ENCODE peak calls at places on chromosomes 7 and 10, in six cellular contexts. D is IMR-90, J is trophoblast cell, G is mesenchymal stem cell, Y is neuronal stem cell, N is H1. O is an unnamed sample.

GRCh38 chr7:36344618-36345017 is 45.0 kb upstream of the ANLN start:
- DNase-seq in Y (no peak), J (no peak), G (no peak), D (no peak), N (no peak), O (no peak)

GRCh38 chr10:127195571-127196226 is 692 bp downstream of the INSYN2A start:
- DNase-seq in J (no peak), D (peak), Y (no peak), N (no peak), G (peak), O (peak)

GRCh38 chr10:75588031-75588430 is 156.6 kb downstream of the LRMDA start:
- DNase-seq in N (no peak), Y (no peak), G (no peak), D (no peak), J (no peak), O (no peak)

GRCh38 chr7:157727964-157728615 is 391.3 kb downstream of the DNAJB6 start:
- DNase-seq in J (no peak), N (no peak), Y (no peak), D (no peak), G (no peak), O (no peak)

GRCh38 chr7:32453286-32454011 is 36.7 kb downstream of the LSM5 start:
- DNase-seq in N (no peak), G (no peak), J (no peak), Y (no peak), D (no peak), O (no peak)

GRCh38 chr7:155889636-155890508 is 77.6 kb upstream of the SHH start:
- DNase-seq in G (no peak), Y (no peak), N (no peak), D (no peak), J (no peak), O (no peak)

GRCh38 chr10:43220971-43221418 is 45.9 kb downstream of the RASGEF1A start:
- DNase-seq in N (no peak), Y (no peak), J (no peak), G (no peak), D (no peak), O (no peak)

GRCh38 chr7:80136276-80137045 is 1.8 kb downstream of the GNAI1 start:
- DNase-seq in J (peak), D (peak), N (no peak), G (peak), Y (no peak), O (no peak)

GRCh38 chr10:59580257-59580863 is 129.3 kb downstream of the SLC16A9 start:
- DNase-seq in D (peak), N (no peak), Y (no peak), G (peak), J (peak), O (no peak)

GRCh38 chr7:45920543-45921380 is at the start of gene IGFBP3:
- DNase-seq in N (no peak), J (peak), G (peak), Y (peak), D (peak), O (peak)

GRCh38 chr10:79153753-79154152 is 85.0 kb downstream of the ZMIZ1 start:
- DNase-seq in N (no peak), D (no peak), J (no peak), G (no peak), Y (no peak), O (no peak)

GRCh38 chr7:149310113-149310836 is 48.3 kb downstream of the ZNF783 start:
- DNase-seq in J (peak), G (peak), D (peak), N (no peak), Y (no peak), O (no peak)

GRCh38 chr7:75813084-75813483 is 522 bp downstream of the CCL24 start:
- DNase-seq in Y (no peak), D (peak), G (peak), J (no peak), N (no peak), O (no peak)

GRCh38 chr7:120950026-120950538 is 495 bp upstream of the ING3 start:
- DNase-seq in Y (no peak), G (no peak), D (no peak), J (no peak), N (no peak), O (no peak)

GRCh38 chr7:1279041-1279440 is 46.4 kb downstream of the UNCX start:
- DNase-seq in J (no peak), G (no peak), D (no peak), N (no peak), Y (no peak), O (no peak)

GRCh38 chr7:140003913-140004382 is 58.8 kb downstream of the PARP12 start:
- DNase-seq in Y (peak), G (peak), J (peak), D (peak), N (peak), O (peak)

GRCh38 chr7:90677742-90678439 is 81.8 kb downstream of the CDK14 start:
- DNase-seq in J (no peak), Y (no peak), D (peak), G (peak), N (no peak), O (no peak)

GRCh38 chr7:69599211-69599878 is 1.1 kb downstream of the AUTS2 start:
- DNase-seq in G (peak), D (no peak), N (no peak), Y (peak), J (peak), O (peak)

GRCh38 chr7:151392426-151392825 is 17.4 kb downstream of the WDR86 start:
- DNase-seq in N (no peak), J (no peak), Y (no peak), G (no peak), D (no peak), O (no peak)

GRCh38 chr10:11894381-11895107 is 71.4 kb downstream of the PROSER2 start:
- DNase-seq in N (no peak), Y (no peak), G (no peak), J (peak), D (no peak), O (peak)

GRCh38 chr7:123797673-123798526 is 47.1 kb upstream of the HYAL4 start:
- DNase-seq in G (peak), N (peak), Y (peak), D (peak), J (peak), O (no peak)

GRCh38 chr10:75058142-75058541 is 53.3 kb upstream of the SAMD8 start:
- DNase-seq in Y (no peak), J (no peak), D (no peak), N (no peak), G (no peak), O (no peak)

GRCh38 chr10:95077556-95077955 is 8.3 kb upstream of the CYP2C8 start:
- DNase-seq in Y (no peak), N (no peak), G (no peak), J (no peak), D (no peak), O (no peak)

GRCh38 chr10:103968441-103969391 is 1.8 kb downstream of the SLK start:
- DNase-seq in J (peak), D (peak), Y (no peak), G (peak), N (no peak), O (no peak)

GRCh38 chr7:30965372-30965771 is 1.6 kb downstream of the GHRHR start:
- DNase-seq in D (no peak), J (no peak), G (no peak), Y (no peak), N (no peak), O (no peak)

GRCh38 chr10:4136121-4136520 is 351.1 kb upstream of the KLF6 start:
- DNase-seq in J (no peak), G (no peak), Y (no peak), N (no peak), D (no peak), O (no peak)

GRCh38 chr10:86340991-86341260 is 25.7 kb downstream of the GRID1 start:
- DNase-seq in Y (no peak), J (no peak), D (no peak), G (no peak), N (no peak), O (no peak)

GRCh38 chr10:43109671-43110249 is 28.5 kb upstream of the CSGALNACT2 start:
- DNase-seq in D (no peak), N (no peak), J (no peak), G (no peak), Y (no peak), O (no peak)

GRCh38 chr7:86884152-86884551 is 175.3 kb downstream of the ELAPOR2 start:
- DNase-seq in D (no peak), G (no peak), Y (no peak), J (no peak), N (no peak), O (no peak)

GRCh38 chr10:25390733-25391132 is 215.9 kb downstream of the GPR158 start:
- DNase-seq in Y (no peak), D (no peak), N (no peak), J (no peak), G (no peak), O (no peak)

GRCh38 chr7:13291010-13291409 is 603.6 kb downstream of the ARL4A start:
- DNase-seq in G (no peak), Y (no peak), N (no peak), D (no peak), J (no peak), O (no peak)

GRCh38 chr10:133335238-133336122 is 1.2 kb downstream of the CALY start:
- DNase-seq in N (no peak), D (peak), G (peak), J (peak), Y (peak), O (peak)

GRCh38 chr10:98446121-98446655 is 547 bp downstream of the HPS1 start:
- DNase-seq in G (peak), Y (peak), N (no peak), D (peak), J (no peak), O (peak)
- H3K4ac ChIP-seq in G (no peak), Y (no peak), N (no peak), D (peak), J (peak), O (no peak)

DNA sequence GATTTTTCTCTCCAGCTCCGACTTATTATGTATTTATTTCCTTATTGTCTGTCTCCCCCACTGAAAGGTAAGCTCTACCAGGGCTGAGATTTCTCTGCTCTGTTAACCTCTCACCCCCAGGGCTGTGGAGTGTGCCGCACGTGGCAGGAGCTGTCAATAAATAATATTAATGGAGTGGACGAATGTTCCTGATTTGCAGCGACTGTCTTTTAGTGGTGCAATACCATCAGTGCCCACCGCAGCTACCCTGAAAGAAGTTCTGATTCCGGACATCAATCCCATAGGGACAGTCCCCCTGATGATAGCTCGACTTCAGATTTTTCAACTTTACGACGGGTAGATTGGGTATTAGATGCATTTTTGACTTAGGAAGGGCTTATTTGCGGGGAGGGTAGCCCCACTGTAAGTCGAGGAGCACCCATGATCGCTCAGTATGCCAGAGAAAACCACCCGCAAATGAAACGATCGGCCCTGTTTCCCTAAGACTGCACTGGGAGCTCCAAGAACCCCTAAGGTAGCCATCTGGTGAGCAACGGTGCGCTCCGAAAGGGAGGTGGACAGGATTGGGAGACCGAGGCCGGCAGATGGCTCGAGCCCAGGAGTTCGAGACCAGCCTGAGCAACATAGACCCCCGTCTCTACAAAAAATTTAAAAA is 986 bp upstream of the PPP2R2D start:
- DNase-seq in D (no peak), J (no peak), G (peak), Y (no peak), N (no peak), O (no peak)
- H3K4ac ChIP-seq in D (no peak), J (peak), G (no peak), Y (no peak), N (no peak), O (no peak)

GRCh38 chr7:78023191-78023590 is 224.6 kb downstream of the PHTF2 start:
- DNase-seq in Y (no peak), N (no peak), J (no peak), D (no peak), G (no peak), O (no peak)
- H3K4ac ChIP-seq in Y (no peak), N (no peak), J (no peak), D (no peak), G (no peak), O (no peak)

GRCh38 chr10:60760711-60761210 is 17.5 kb upstream of the CDK1 start:
- DNase-seq in N (no peak), D (no peak), G (no peak), Y (no peak), J (no peak), O (no peak)

GRCh38 chr10:60767424-60767823 is 10.9 kb upstream of the CDK1 start:
- DNase-seq in N (no peak), D (no peak), Y (no peak), G (no peak), J (no peak), O (no peak)

GRCh38 chr10:60759181-60759580 is 19.1 kb upstream of the CDK1 start:
- DNase-seq in Y (no peak), J (no peak), D (no peak), G (no peak), N (no peak), O (no peak)

GRCh38 chr10:60757422-60757895 is 20.8 kb upstream of the CDK1 start:
- DNase-seq in N (no peak), J (no peak), D (peak), G (peak), Y (no peak), O (peak)

DNA sequence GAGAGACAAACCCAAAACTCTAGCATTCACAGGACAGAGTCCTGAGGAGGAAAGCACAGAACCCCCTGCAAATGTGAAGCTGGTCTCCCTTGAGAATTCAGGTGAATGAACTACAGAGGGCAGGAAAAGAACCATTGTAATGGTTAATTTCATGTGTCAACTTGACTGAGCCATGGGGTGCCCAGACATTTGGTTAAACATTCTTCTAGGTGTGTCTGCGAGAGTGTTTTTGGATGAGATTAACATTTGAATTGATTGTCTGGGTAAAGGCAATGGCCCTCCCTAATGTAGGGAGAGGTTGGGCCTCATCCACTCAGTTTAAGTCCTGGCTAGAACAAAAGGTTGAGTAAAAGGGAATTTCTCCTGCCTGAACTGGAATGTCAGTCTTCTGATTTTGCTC is 15.7 kb upstream of the CDK1 start:
- DNase-seq in J (no peak), N (peak), G (no peak), D (no peak), Y (no peak), O (peak)
- H3K4ac ChIP-seq in J (no peak), N (no peak), G (no peak), D (no peak), Y (no peak), O (no peak)

GRCh38 chr7:22586806-22587180 is 86.8 kb upstream of the STEAP1B start:
- DNase-seq in G (peak), J (peak), D (peak), Y (no peak), N (no peak), O (peak)
- H3K4ac ChIP-seq in G (no peak), J (no peak), D (peak), Y (no peak), N (no peak), O (no peak)

GRCh38 chr10:111993321-111993720 is 190.2 kb downstream of the GPAM start:
- DNase-seq in G (no peak), D (no peak), J (no peak), N (no peak), Y (no peak), O (no peak)

GRCh38 chr10:111996103-111996502 is 187.5 kb downstream of the GPAM start:
- DNase-seq in N (no peak), J (no peak), G (no peak), Y (no peak), D (no peak), O (no peak)

GRCh38 chr10:111990734-111991133 is 192.8 kb downstream of the GPAM start:
- DNase-seq in D (no peak), G (no peak), J (no peak), Y (no peak), N (no peak), O (no peak)

GRCh38 chr10:111989136-111990050 is 194.2 kb downstream of the GPAM start:
- DNase-seq in N (no peak), J (peak), Y (no peak), D (no peak), G (no peak), O (no peak)

DNA sequence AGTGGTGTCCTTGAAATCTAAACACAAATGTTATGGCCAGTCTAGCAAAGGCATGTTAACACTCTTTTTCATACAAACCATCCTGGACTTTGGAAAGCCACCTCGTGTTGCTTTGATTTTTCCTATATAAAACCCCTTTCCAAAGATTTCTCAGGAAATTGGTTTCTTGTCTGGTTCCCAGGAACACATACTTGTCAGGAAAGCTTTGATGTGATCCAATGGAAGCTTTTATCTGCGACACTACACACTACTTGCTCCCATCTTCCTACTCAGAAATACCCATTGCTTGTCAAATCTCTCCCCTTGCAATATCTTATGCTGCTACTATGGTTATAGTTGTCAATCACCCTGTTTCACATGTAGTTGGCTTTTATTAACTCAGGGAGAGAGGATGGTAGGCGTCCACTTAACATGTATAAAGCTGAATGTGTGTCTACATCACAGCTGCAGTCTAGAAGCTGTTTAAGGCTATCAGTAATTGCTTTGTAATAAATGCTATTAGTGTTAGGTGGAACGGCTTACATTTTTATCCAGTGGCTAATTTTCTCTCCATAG is 189.6 kb downstream of the GPAM start:
- DNase-seq in D (no peak), G (no peak), J (no peak), N (no peak), Y (no peak), O (no peak)
- H3K4ac ChIP-seq in D (no peak), G (no peak), J (no peak), N (no peak), Y (no peak), O (no peak)

GRCh38 chr10:28434063-28434462 is 98.9 kb upstream of the WAC start:
- DNase-seq in D (no peak), G (peak), J (no peak), Y (no peak), N (no peak), O (no peak)

GRCh38 chr10:28429573-28430216 is 103.2 kb upstream of the WAC start:
- DNase-seq in N (no peak), J (no peak), D (peak), Y (no peak), G (peak), O (no peak)

GRCh38 chr10:28432210-28432676 is 100.7 kb upstream of the WAC start:
- DNase-seq in N (peak), Y (peak), G (peak), D (peak), J (peak), O (peak)

GRCh38 chr10:28429045-28429444 is 103.9 kb upstream of the WAC start:
- DNase-seq in D (no peak), Y (no peak), J (no peak), N (no peak), G (no peak), O (no peak)

GRCh38 chr10:28431139-28431538 is 101.8 kb upstream of the WAC start:
- DNase-seq in G (no peak), N (peak), Y (no peak), D (no peak), J (peak), O (peak)
- H3K4ac ChIP-seq in G (no peak), N (no peak), Y (no peak), D (no peak), J (no peak), O (no peak)

GRCh38 chr10:3068201-3068967 is 1.0 kb downstream of the PFKP start:
- DNase-seq in G (peak), D (peak), Y (no peak), N (no peak), J (peak), O (no peak)

GRCh38 chr10:3066317-3066931 is 924 bp upstream of the PFKP start:
- DNase-seq in N (no peak), J (no peak), D (no peak), Y (no peak), G (no peak), O (no peak)

GRCh38 chr10:3068968-3069737 is 1.8 kb downstream of the PFKP start:
- DNase-seq in D (peak), Y (no peak), G (peak), N (no peak), J (no peak), O (no peak)

GRCh38 chr10:3067045-3067858 is at the start of gene PFKP:
- DNase-seq in J (peak), N (no peak), G (peak), Y (no peak), D (no peak), O (peak)

DNA sequence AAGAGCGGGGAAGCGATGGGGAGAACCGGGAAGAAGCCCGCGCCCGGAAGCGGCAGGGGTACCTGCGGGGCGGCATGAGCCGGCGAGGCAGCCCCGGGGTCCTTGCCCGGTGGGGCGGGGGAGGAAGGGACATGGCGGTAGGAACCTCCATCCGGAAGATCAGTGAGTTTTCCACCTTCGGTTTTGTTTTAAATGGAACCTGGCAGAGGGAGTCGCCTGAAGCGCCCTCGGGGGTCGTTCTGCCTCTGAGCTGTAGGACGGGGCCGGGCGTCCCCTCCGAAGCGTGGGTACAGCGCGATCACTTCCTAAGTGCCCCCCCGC is 471 bp downstream of the PFKP start:
- DNase-seq in G (peak), D (no peak), N (no peak), J (no peak), Y (no peak), O (no peak)
- H3K4ac ChIP-seq in G (no peak), D (peak), N (no peak), J (peak), Y (no peak), O (no peak)